ENCODE peak calls at places on chromosomes 11 and 22, in four cellular contexts. F is pancreas, W is suprapubic skin, K is spleen. E is an unnamed sample.
A peak's percentile ranks its signal among the peaks of the same experiment; 100 is the strongest.

GRCh38 chr11:66262696-66263095 is 5.7 kb upstream of the RAB1B start:
- DNase-seq in F (no peak), W (no peak), K (peak; percentile 71), E (no peak)

GRCh38 chr11:13320688-13321087 is 43.1 kb downstream of the BMAL1 start:
- DNase-seq in F (no peak), W (no peak), K (no peak), E (no peak)

GRCh38 chr11:110085255-110085838 is 7.8 kb upstream of the ZC3H12C start:
- DNase-seq in F (no peak), W (no peak), K (no peak), E (no peak)

GRCh38 chr11:47573321-47573720 is 5.4 kb downstream of the KBTBD4 start:
- DNase-seq in F (no peak), W (peak; percentile 67), K (peak; percentile 56), E (no peak)

GRCh38 chr11:13183094-13183825 is 94.3 kb upstream of the BMAL1 start:
- DNase-seq in F (no peak), W (no peak), K (no peak), E (no peak)

GRCh38 chr22:37254867-37255233 is 10.8 kb upstream of the RAC2 start:
- DNase-seq in F (no peak), W (no peak), K (no peak), E (no peak)

GRCh38 chr11:72045849-72046248 is 34.5 kb downstream of the NUMA1 start:
- DNase-seq in F (no peak), W (no peak), K (no peak), E (no peak)

GRCh38 chr11:2212411-2213251 is 41.0 kb upstream of the TH start:
- DNase-seq in F (no peak), W (no peak), K (peak; percentile 63), E (peak; percentile 66)

GRCh38 chr11:92978226-92979111 is 9.0 kb downstream of the MTNR1B start:
- DNase-seq in F (no peak), W (no peak), K (no peak), E (no peak)

GRCh38 chr11:132122701-132123100 is 752.3 kb downstream of the NTM start:
- DNase-seq in F (no peak), W (no peak), K (no peak), E (no peak)

GRCh38 chr11:68890490-68891231 is 13.0 kb downstream of the MRPL21 start:
- DNase-seq in F (peak; percentile 64), W (peak; percentile 94), K (peak; percentile 61), E (peak; percentile 96)

GRCh38 chr11:69510471-69511357 is 29.3 kb downstream of the LINC01488 start:
- DNase-seq in F (no peak), W (no peak), K (peak; percentile 32), E (no peak)

GRCh38 chr11:126716456-126717083 is 284.0 kb downstream of the KIRREL3 start:
- DNase-seq in F (peak; percentile 46), W (no peak), K (no peak), E (no peak)

GRCh38 chr11:2708757-2709281 is 9.0 kb upstream of the KCNQ1OT1 start:
- DNase-seq in F (no peak), W (no peak), K (no peak), E (no peak)

GRCh38 chr22:40593460-40594273 is 42.9 kb downstream of the MRTFA start:
- DNase-seq in F (no peak), W (no peak), K (no peak), E (no peak)

GRCh38 chr11:119797137-119797611 is 68.2 kb upstream of the NECTIN1 start:
- DNase-seq in F (no peak), W (no peak), K (peak; percentile 45), E (no peak)

GRCh38 chr11:69677744-69678143 is 2.6 kb upstream of the LTO1 start:
- DNase-seq in F (no peak), W (no peak), K (no peak), E (no peak)

GRCh38 chr11:63023851-63024648 is 8.4 kb upstream of the SLC22A8 start:
- DNase-seq in F (peak; percentile 89), W (peak; percentile 93), K (peak; percentile 93), E (peak; percentile 84)

GRCh38 chr11:44065851-44066731 is at the start of gene ACCS:
- DNase-seq in F (peak; percentile 95), W (peak; percentile 98), K (peak; percentile 98), E (peak; percentile 98)

GRCh38 chr11:131807876-131808275 is 437.5 kb downstream of the NTM start:
- DNase-seq in F (no peak), W (no peak), K (no peak), E (no peak)

GRCh38 chr11:117256573-117256972 is 24.1 kb downstream of the RNF214 start:
- DNase-seq in F (no peak), W (no peak), K (no peak), E (no peak)

GRCh38 chr11:128692750-128693578 is 908 bp upstream of the FLI1 start:
- DNase-seq in F (no peak), W (no peak), K (peak; percentile 92), E (no peak)

GRCh38 chr11:124898711-124899110 is 1.0 kb upstream of the ROBO4 start:
- DNase-seq in F (no peak), W (no peak), K (peak; percentile 84), E (peak; percentile 73)

GRCh38 chr22:32063701-32064100 is 20.6 kb downstream of the SLC5A1 start:
- DNase-seq in F (no peak), W (no peak), K (no peak), E (no peak)

GRCh38 chr11:120137187-120137610 is 714 bp downstream of the TRIM29 start:
- DNase-seq in F (no peak), W (peak; percentile 67), K (no peak), E (peak; percentile 69)

GRCh38 chr11:70661763-70662501 is 263.6 kb downstream of the CTTN start:
- DNase-seq in F (no peak), W (no peak), K (no peak), E (no peak)

GRCh38 chr11:72872012-72872411 is 57.8 kb downstream of the ATG16L2 start:
- DNase-seq in F (no peak), W (no peak), K (no peak), E (no peak)

GRCh38 chr22:42986115-42986514 is 28.8 kb downstream of the PACSIN2 start:
- DNase-seq in F (no peak), W (no peak), K (no peak), E (no peak)

GRCh38 chr22:49574861-49575702 is 252.6 kb downstream of the BRD1 start:
- DNase-seq in F (no peak), W (no peak), K (peak; percentile 78), E (peak; percentile 70)

GRCh38 chr11:16791494-16791961 is 53.1 kb downstream of the C11orf58 start:
- DNase-seq in F (no peak), W (no peak), K (peak; percentile 76), E (no peak)

GRCh38 chr11:121561240-121561639 is 108.5 kb upstream of the SORL1-AS1 start:
- DNase-seq in F (no peak), W (no peak), K (no peak), E (no peak)

GRCh38 chr11:68968306-68969255 is 12.2 kb downstream of the MRGPRD start:
- DNase-seq in F (no peak), W (peak; percentile 56), K (peak; percentile 41), E (peak; percentile 52)

GRCh38 chr11:126781942-126782341 is 218.6 kb downstream of the KIRREL3 start:
- DNase-seq in F (no peak), W (no peak), K (no peak), E (no peak)

GRCh38 chr22:45537734-45538181 is 35.1 kb downstream of the FBLN1 start:
- DNase-seq in F (no peak), W (no peak), K (no peak), E (peak; percentile 86)

GRCh38 chr22:38981659-38982007 is 514 bp upstream of the APOBEC3B start:
- DNase-seq in F (no peak), W (no peak), K (no peak), E (no peak)
- H3K4me3 ChIP-seq in F (no peak overlapping the region), W (peak overlapping the region; percentile 55), K (peak overlapping the region; percentile 42), E (peak overlapping the region; percentile 74)

DNA sequence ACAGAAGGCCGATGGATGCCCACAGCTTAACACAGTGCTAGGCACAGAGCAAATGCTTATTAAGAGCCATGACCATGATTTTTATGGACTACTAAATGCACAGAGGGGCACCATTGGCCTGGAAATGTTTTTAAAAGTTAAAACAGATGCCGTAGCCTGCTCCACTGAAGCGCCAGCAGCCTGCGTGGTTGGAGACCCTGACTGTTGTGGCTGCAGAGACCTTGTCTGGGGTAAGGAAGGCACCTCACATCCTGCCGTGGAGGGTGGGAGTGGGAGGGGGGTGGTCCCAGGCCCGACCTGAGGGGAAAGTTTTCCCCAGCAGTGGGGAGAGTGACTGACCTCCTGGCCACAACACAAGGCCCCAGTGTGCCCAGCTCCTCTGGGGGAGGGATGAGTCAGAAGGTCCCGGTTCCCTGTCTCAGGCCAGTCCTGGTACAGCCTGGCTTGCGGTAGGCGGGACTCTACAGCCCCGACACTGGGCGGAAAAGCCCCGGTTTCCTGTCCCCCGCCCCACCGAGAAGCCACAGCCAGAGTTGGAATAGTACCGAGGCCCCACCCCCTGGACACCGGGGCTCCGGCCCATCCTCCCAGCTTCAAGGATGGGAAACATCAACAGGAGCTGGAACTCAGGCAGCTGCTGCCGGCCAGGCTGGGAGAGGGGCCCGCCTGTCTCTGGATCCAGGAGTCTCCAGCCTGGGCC is 7.0 kb downstream of the CHST1 start:
- DNase-seq in F (no peak), W (no peak), K (peak; percentile 85), E (peak; percentile 89)
- TF ChIP-seq CTCF in F (no peak), W (no peak), K (no peak), E (no peak)

GRCh38 chr11:833114-833791 is 501 bp downstream of the CD151 start:
- DNase-seq in F (peak; percentile 86), W (no peak), K (peak; percentile 89), E (no peak)

GRCh38 chr11:832529-833113 is at the start of gene CD151:
- DNase-seq in F (peak; percentile 76), W (no peak), K (peak; percentile 89), E (no peak)

GRCh38 chr11:833849-834311 is 1.1 kb downstream of the CD151 start:
- DNase-seq in F (peak; percentile 59), W (no peak), K (no peak), E (no peak)

GRCh38 chr11:836274-836673 is 3.5 kb downstream of the CD151 start:
- DNase-seq in F (no peak), W (no peak), K (peak; percentile 76), E (no peak)

GRCh38 chr11:834371-835316 is 1.9 kb downstream of the CD151 start:
- DNase-seq in F (peak; percentile 97), W (no peak), K (peak; percentile 78), E (peak; percentile 94)
- H3K4me3 ChIP-seq in F (peak overlapping the region; percentile 86), W (peak overlapping the region; percentile 85), K (no peak overlapping the region), E (peak overlapping the region; percentile 76)

DNA sequence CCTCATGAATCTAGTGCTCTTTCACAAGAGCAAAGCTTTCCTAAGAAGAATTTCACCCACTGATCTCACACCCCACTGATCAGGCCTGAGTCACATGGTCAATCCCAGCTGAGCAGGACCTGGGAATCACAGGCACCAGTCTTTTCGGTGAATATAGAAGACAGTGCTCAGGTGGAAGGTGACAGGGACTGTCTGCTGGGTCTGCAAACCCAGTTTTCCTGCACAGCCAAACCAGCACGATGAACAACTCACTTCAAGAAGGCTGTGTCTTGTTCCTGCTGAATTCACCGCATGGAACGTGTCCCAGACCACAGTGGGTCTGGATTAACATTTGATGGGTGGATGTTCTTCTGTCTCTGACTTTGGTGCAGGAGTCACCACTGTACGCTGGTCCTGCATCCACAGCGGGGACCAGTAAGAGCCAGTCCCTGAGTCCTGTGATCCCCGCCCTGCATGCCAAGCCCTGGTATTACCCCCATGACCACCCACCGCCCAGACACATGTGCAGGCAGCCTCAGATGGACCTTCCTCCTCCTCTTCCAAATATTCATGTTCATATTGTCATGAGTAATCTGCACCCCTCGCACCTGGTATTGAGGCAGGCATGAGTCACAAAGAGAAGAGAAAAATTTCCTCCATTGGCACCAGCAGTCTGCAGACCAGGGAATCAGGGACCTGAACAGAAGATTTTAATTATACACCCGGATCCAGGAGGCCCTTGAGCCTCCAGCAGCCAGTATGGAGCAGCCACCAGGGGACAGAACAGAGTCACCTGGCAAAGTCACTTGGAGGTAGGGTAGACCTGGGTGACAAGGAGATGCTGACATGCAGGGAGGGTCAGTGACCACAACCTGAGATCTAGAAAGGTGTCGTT is 8.6 kb upstream of the IGLL5 start:
- DNase-seq in F (no peak), W (no peak), K (no peak), E (peak; percentile 68)
- TF ChIP-seq CTCF in F (no peak), W (no peak), K (no peak), E (no peak)

E was measured in coronary artery.